ENCODE peak calls at places on chromosomes 5 and 9, in ten cellular contexts. F is CD4-positive, alpha-beta memory T cell; N is breast epithelium; O is PC-9; B is right atrium auricular region; Y is hepatocyte; T is WERI-Rb-1; U is RWPE2; H is upper lobe of left lung; C is T-helper 17 cell. R is an unnamed sample.

GRCh38 chr9:36559036-36559695 is 13.5 kb upstream of the MELK start:
- DNase-seq in U (no peak), H (no peak), B (no peak), Y (no peak), N (no peak), F (no peak), C (no peak), T (no peak), O (peak; percentile 52), R (no peak)

GRCh38 chr9:128409998-128410397 is 10.7 kb upstream of the CERCAM start:
- DNase-seq in F (no peak), H (no peak), Y (no peak), T (peak; percentile 60), U (no peak), N (no peak), C (no peak), O (no peak), B (no peak), R (no peak)

GRCh38 chr9:129889936-129890717 is 54.9 kb downstream of the USP20 start:
- DNase-seq in U (no peak), H (peak; percentile 54), T (no peak), F (peak; percentile 71), O (no peak), C (no peak), N (no peak), B (no peak), Y (no peak), R (no peak)

GRCh38 chr5:166382031-166382430 is 1909.4 kb upstream of the WWC1 start:
- DNase-seq in O (no peak), C (no peak), N (no peak), Y (no peak), B (no peak), H (no peak), T (no peak), U (no peak), F (no peak), R (no peak)

GRCh38 chr9:107650321-107650720 is 160.8 kb upstream of the KLF4 start:
- DNase-seq in H (no peak), U (no peak), B (no peak), Y (no peak), C (no peak), T (no peak), N (no peak), O (no peak), F (no peak), R (peak; percentile 11)

GRCh38 chr9:79012561-79012960 is 559.2 kb upstream of the TLE4 start:
- DNase-seq in U (no peak), F (no peak), T (no peak), N (no peak), Y (no peak), O (no peak), B (no peak), C (no peak), H (no peak), R (no peak)

GRCh38 chr5:75340714-75341478 is 3.9 kb downstream of the HMGCR start:
- DNase-seq in U (no peak), Y (no peak), N (no peak), O (peak; percentile 85), T (no peak), H (no peak), C (no peak), B (no peak), F (no peak), R (no peak)

GRCh38 chr5:65047225-65047624 is 278.5 kb downstream of the CWC27 start:
- DNase-seq in H (no peak), C (no peak), T (no peak), F (no peak), O (no peak), N (no peak), U (no peak), Y (no peak), B (no peak), R (no peak)

GRCh38 chr9:129908846-129909245 is 73.6 kb downstream of the USP20 start:
- DNase-seq in C (no peak), N (no peak), U (no peak), H (no peak), Y (no peak), T (peak; percentile 39), F (no peak), O (no peak), B (no peak), R (no peak)

GRCh38 chr9:128120061-128120740 is 7.3 kb downstream of the PTGES2 start:
- DNase-seq in H (no peak), F (no peak), C (no peak), O (no peak), Y (no peak), B (no peak), N (no peak), T (no peak), U (peak; percentile 55), R (no peak)

DNA sequence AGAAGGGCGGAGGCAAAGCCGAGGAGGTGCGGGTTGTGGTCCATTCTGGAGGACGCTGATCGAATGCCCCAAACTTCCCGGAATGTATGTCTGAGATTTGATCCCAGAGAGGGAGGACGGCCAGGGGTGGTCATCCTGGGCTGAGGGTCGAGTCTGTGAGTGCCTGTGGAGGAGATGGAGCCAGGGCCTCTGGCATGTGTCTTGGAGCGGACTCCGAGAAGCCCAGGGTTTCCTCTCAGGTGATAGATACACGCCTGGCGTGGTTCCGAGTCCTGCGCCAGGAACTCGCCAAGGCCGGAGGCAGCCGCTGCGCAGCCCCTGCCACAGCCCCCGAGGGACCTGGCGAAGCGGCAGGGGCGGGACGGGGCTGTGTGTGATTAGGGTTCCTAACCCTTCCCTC is 363 bp downstream of the ZNF454 start:
- DNase-seq in Y (no peak), T (no peak), U (no peak), H (peak; percentile 22), C (no peak), B (no peak), O (no peak), F (no peak), N (no peak), R (no peak)
- H3K9me3 ChIP-seq in Y (no peaks in the 10 kb centered on the region), T (peaks cover 7% of the 10 kb centered on the region), U (peaks cover 37% of the 10 kb centered on the region), H (peaks cover 73% of the 10 kb centered on the region), C (peaks cover 19% of the 10 kb centered on the region), B (peaks cover 19% of the 10 kb centered on the region), O (peaks cover 7% of the 10 kb centered on the region), F (peaks cover 20% of the 10 kb centered on the region), N (peaks cover 40% of the 10 kb centered on the region), R (peaks cover 85% of the 10 kb centered on the region)

DNA sequence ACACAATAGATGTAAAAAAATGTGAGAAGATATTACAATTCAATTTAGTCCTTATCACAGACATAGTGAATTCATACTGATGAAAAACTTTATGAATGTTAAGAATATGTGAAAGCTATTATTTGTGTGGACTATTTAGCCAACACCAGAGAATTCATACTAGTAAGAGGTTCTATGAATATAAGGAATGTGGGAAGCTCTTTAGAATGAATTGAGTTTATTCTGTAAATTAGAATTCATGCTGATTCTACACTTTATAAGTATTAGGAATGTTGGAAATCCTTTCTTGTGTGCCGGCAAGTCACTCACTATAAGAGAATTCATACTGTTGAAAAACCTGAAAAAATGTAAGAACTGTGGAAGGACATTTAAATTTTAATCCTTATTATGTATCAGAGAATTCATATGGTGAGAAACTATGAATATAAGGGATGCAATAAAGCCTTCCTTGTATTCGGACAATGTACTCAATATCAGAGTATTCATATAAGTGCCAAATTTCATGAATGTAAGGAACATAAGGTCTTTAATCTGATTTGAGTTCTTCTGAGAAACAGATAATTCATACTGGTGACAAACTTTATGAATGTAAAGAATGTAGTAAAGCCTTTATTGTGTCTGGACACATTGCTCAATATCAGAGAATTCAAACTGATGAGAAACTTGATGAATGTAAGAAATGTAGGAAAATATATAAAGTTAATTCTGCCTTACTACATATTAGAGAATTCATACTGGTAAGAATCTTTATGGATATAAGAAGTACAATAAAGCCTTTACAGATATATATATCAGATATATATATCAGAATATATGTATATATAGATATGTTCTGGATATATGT is 21.5 kb upstream of the PCDHA1 start:
- DNase-seq in Y (no peak), O (no peak), F (no peak), N (no peak), B (no peak), C (no peak), U (no peak), H (no peak), T (no peak), R (no peak)
- H3K9me3 ChIP-seq in Y (peaks cover 25% of the 10 kb centered on the region), O (peaks cover 62% of the 10 kb centered on the region), F (peaks cover 50% of the 10 kb centered on the region), N (peaks cover 63% of the 10 kb centered on the region), B (peaks cover 45% of the 10 kb centered on the region), C (peaks cover 31% of the 10 kb centered on the region), U (peaks cover 43% of the 10 kb centered on the region), H (peaks cover 93% of the 10 kb centered on the region), T (peaks cover 60% of the 10 kb centered on the region), R (peaks cover 35% of the 10 kb centered on the region)

DNA sequence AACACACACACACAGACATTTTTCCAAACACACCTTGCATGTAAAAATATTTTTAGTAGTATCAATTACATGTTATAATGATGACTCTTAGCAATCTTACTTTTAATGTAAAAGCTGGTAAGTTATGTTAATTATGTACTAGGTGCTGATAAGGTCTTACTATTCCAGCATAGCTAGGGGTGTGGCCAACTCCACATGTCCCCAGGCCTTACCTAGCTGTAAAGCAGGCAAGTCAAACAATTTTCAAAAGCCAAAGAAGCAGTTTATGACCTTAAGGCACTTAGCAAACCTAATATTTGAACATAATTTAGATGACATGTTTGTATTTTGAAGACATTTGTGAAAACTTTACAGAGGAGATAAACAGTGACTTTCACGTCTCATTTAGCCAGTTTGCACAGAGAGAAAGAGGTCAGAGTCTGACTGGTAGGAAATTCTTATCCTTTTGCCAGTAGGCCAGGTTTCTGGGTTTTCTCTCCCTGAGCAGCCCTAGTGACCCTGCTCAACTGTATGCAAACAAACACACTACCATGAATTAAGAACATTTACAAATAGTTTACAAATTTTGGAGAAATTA is 26.5 kb upstream of the GPX3 start:
- DNase-seq in O (no peak), N (no peak), F (no peak), H (no peak), Y (no peak), U (no peak), C (no peak), B (no peak), T (no peak), R (no peak)
- H3K9me3 ChIP-seq in O (no peaks in the 10 kb centered on the region), N (no peaks in the 10 kb centered on the region), F (no peaks in the 10 kb centered on the region), H (no peaks in the 10 kb centered on the region), Y (no peaks in the 10 kb centered on the region), U (no peaks in the 10 kb centered on the region), C (no peaks in the 10 kb centered on the region), B (no peaks in the 10 kb centered on the region), T (peaks cover 2% of the 10 kb centered on the region), R (no peaks in the 10 kb centered on the region)

GRCh38 chr5:158552241-158552640 is 547.5 kb downstream of the EBF1 start:
- DNase-seq in B (no peak), T (no peak), H (no peak), O (no peak), N (no peak), C (no peak), Y (no peak), F (no peak), U (no peak), R (no peak)

GRCh38 chr5:158553195-158553945 is 546.3 kb downstream of the EBF1 start:
- DNase-seq in F (no peak), T (no peak), Y (no peak), B (no peak), C (no peak), O (no peak), H (no peak), U (no peak), N (no peak), R (no peak)

GRCh38 chr5:158546748-158547147 is 553.0 kb downstream of the EBF1 start:
- DNase-seq in N (no peak), T (no peak), F (no peak), O (no peak), U (no peak), C (no peak), H (no peak), Y (no peak), B (no peak), R (no peak)

GRCh38 chr5:158546080-158546479 is 553.6 kb downstream of the EBF1 start:
- DNase-seq in H (no peak), N (no peak), O (no peak), B (no peak), T (no peak), F (no peak), Y (no peak), C (no peak), U (no peak), R (no peak)

GRCh38 chr5:158549306-158549705 is 550.4 kb downstream of the EBF1 start:
- DNase-seq in B (no peak), F (no peak), Y (no peak), O (no peak), C (no peak), U (no peak), H (no peak), N (no peak), T (no peak), R (no peak)
- H3K9me3 ChIP-seq in B (peaks cover 3% of the 10 kb centered on the region), F (no peaks in the 10 kb centered on the region), Y (no peaks in the 10 kb centered on the region), O (no peaks in the 10 kb centered on the region), C (no peaks in the 10 kb centered on the region), U (no peaks in the 10 kb centered on the region), H (no peaks in the 10 kb centered on the region), N (no peaks in the 10 kb centered on the region), T (no peaks in the 10 kb centered on the region), R (no peaks in the 10 kb centered on the region)